ENCODE peak calls at places on chromosome 4, in five cellular contexts. V is lower lobe of right lung; S is activated CD4-positive, alpha-beta T cell treated with anti-CD3 and anti-CD28 coated beads, Interleukin-2, amount 50 U/mL, for 48 hours; Z is AG10803; J is AG09309. B is an unnamed sample.

GRCh38 chr4:100569196-100569595 is 51.4 kb upstream of the EMCN start:
- DNase-seq in V (no peak), S (no peak), J (no peak), Z (no peak), B (no peak)

GRCh38 chr4:3432381-3432790 is 9.4 kb upstream of the HGFAC start:
- DNase-seq in Z (no peak), V (no peak), J (no peak), S (no peak), B (no peak)

GRCh38 chr4:161629694-161630441 is 533.9 kb downstream of the FSTL5 start:
- DNase-seq in S (no peak), J (peak; percentile 16), V (no peak), Z (no peak), B (peak; percentile 58)

GRCh38 chr4:120714581-120714980 is 207.9 kb downstream of the PRDM5 start:
- DNase-seq in V (no peak), J (no peak), S (no peak), Z (no peak), B (no peak)

GRCh38 chr4:153113061-153113837 is 91.0 kb upstream of the TRIM2 start:
- DNase-seq in J (peak; percentile 80), V (no peak), Z (peak; percentile 79), S (peak; percentile 32), B (no peak)

GRCh38 chr4:57080781-57081650 is 29.2 kb downstream of the IGFBP7 start:
- DNase-seq in Z (peak; percentile 96), V (no peak), J (peak; percentile 97), S (no peak), B (peak; percentile 91)

GRCh38 chr4:110196871-110197420 is 1.5 kb downstream of the ELOVL6 start:
- DNase-seq in Z (peak; percentile 39), J (no peak), S (peak; percentile 69), V (no peak), B (peak; percentile 47)

GRCh38 chr4:155512812-155513211 is 136.0 kb upstream of the MAP9 start:
- DNase-seq in V (no peak), J (no peak), Z (no peak), S (no peak), B (no peak)

GRCh38 chr4:141389649-141390048 is 169.0 kb downstream of the ZNF330 start:
- DNase-seq in Z (no peak), S (no peak), J (no peak), V (no peak), B (no peak)

GRCh38 chr4:140856692-140857091 is 100.5 kb upstream of the TBC1D9 start:
- DNase-seq in J (peak; percentile 14), Z (peak; percentile 50), V (no peak), S (no peak), B (peak; percentile 88)

GRCh38 chr4:182212211-182212761 is 30.9 kb upstream of the TENM3 start:
- DNase-seq in S (no peak), Z (peak; percentile 78), J (no peak), V (peak; percentile 67), B (peak; percentile 55)

GRCh38 chr4:41505161-41505653 is 32.8 kb upstream of the LIMCH1 start:
- DNase-seq in S (no peak), V (no peak), J (no peak), Z (peak; percentile 50), B (peak; percentile 2)

GRCh38 chr4:125390126-125390525 is 75.4 kb downstream of the FAT4 start:
- DNase-seq in V (no peak), S (no peak), Z (peak; percentile 85), J (peak; percentile 40), B (peak; percentile 81)

GRCh38 chr4:81508786-81509574 is 37.3 kb upstream of the RASGEF1B start:
- DNase-seq in S (no peak), Z (no peak), V (no peak), J (no peak), B (no peak)

GRCh38 chr4:120765271-120765985 is 157.1 kb downstream of the PRDM5 start:
- DNase-seq in J (no peak), Z (no peak), S (no peak), V (no peak), B (no peak)

GRCh38 chr4:177051473-177052060 is 258.1 kb upstream of the NEIL3 start:
- DNase-seq in S (peak; percentile 6), J (no peak), V (no peak), Z (no peak), B (peak; percentile 66)

GRCh38 chr4:84957509-84958420 is 8.7 kb downstream of the WDFY3 start:
- DNase-seq in Z (no peak), V (no peak), S (no peak), J (no peak), B (no peak)

GRCh38 chr4:78704981-78705757 is 71.0 kb upstream of the BMP2K start:
- DNase-seq in J (peak; percentile 42), Z (peak; percentile 51), S (no peak), V (no peak), B (peak; percentile 94)

GRCh38 chr4:87360338-87360935 is 30.6 kb downstream of the HSD17B11 start:
- DNase-seq in J (no peak), Z (no peak), V (no peak), S (no peak), B (no peak)

GRCh38 chr4:170853422-170854021 is 763.8 kb upstream of the AADAT start:
- DNase-seq in Z (peak; percentile 11), V (peak; percentile 41), J (no peak), S (peak; percentile 27), B (peak; percentile 68)

GRCh38 chr4:147709999-147710398 is 21.9 kb upstream of the ARHGAP10 start:
- DNase-seq in Z (peak; percentile 29), S (no peak), V (no peak), J (no peak), B (peak; percentile 27)

GRCh38 chr4:145178740-145179139 is 1.6 kb downstream of the OTUD4 start:
- DNase-seq in Z (no peak), V (no peak), S (no peak), J (no peak), B (peak; percentile 11)

GRCh38 chr4:167150587-167150986 is 83.7 kb downstream of the SPOCK3 start:
- DNase-seq in S (no peak), V (no peak), J (no peak), Z (no peak), B (no peak)

GRCh38 chr4:37635155-37635554 is 51.0 kb downstream of the RELL1 start:
- DNase-seq in J (no peak), Z (no peak), V (no peak), S (no peak), B (no peak)

GRCh38 chr4:39020130-39020529 is 12.1 kb downstream of the TMEM156 start:
- DNase-seq in Z (no peak), S (no peak), V (no peak), J (no peak), B (no peak)